ENCODE peak calls at places on chromosome 17, in five cellular contexts. V is left lung; E is stomach; C is PC-9; Q is CD4-positive, alpha-beta memory T cell. O is an unnamed sample. For H3K27me3 and H3K4me1, the result is how much of the 10 kb centered on the place peaks cover.

GRCh38 chr17:15213381-15214087 is 51.6 kb downstream of the PMP22 start:
- DNase-seq in V (no peak), E (no peak), C (no peak), Q (no peak), O (peak)

GRCh38 chr17:47789611-47790520 is 31.7 kb downstream of the OSBPL7 start:
- DNase-seq in V (no peak), E (peak), C (peak), Q (peak), O (peak)

GRCh38 chr17:67477687-67478086 is 100.6 kb downstream of the PITPNC1 start:
- DNase-seq in V (no peak), E (no peak), C (no peak), Q (no peak), O (peak)

GRCh38 chr17:62653831-62654829 is 26.7 kb downstream of the MRC2 start:
- DNase-seq in V (peak), E (peak), C (no peak), Q (no peak), O (peak)

GRCh38 chr17:64004903-64005733 is 7.0 kb downstream of the PRR29 start:
- DNase-seq in V (no peak), E (peak), C (no peak), Q (no peak), O (no peak)

GRCh38 chr17:55346658-55347057 is 75.0 kb downstream of the MMD start:
- DNase-seq in V (no peak), E (no peak), C (no peak), Q (no peak), O (no peak)

GRCh38 chr17:31530391-31530990 is 139.0 kb downstream of the RAB11FIP4 start:
- DNase-seq in V (no peak), E (no peak), C (no peak), Q (no peak), O (no peak)

GRCh38 chr17:46942441-46943217 is 19.7 kb downstream of the GOSR2 start:
- DNase-seq in V (peak), E (peak), C (peak), Q (peak), O (peak)

GRCh38 chr17:28293994-28294393 is 25.0 kb upstream of the TMEM97 start:
- DNase-seq in V (no peak), E (no peak), C (no peak), Q (no peak), O (no peak)

GRCh38 chr17:48003686-48004120 is 32.8 kb downstream of the CDK5RAP3 start:
- DNase-seq in V (no peak), E (no peak), C (no peak), Q (no peak), O (no peak)

GRCh38 chr17:65191805-65192740 is 54.9 kb downstream of the RGS9 start:
- DNase-seq in V (no peak), E (no peak), C (peak), Q (no peak), O (peak)

GRCh38 chr17:38896373-38896954 is 26.6 kb downstream of the LASP1 start:
- DNase-seq in V (no peak), E (no peak), C (no peak), Q (no peak), O (no peak)

GRCh38 chr17:50149425-50150353 is 788 bp downstream of the PPP1R9B start:
- DNase-seq in V (no peak), E (peak), C (no peak), Q (peak), O (peak)

GRCh38 chr17:38544839-38545209 is 60.9 kb downstream of the SRCIN1 start:
- DNase-seq in V (no peak), E (no peak), C (no peak), Q (no peak), O (no peak)

GRCh38 chr17:32755045-32755805 is 121.7 kb downstream of the MYO1D start:
- DNase-seq in V (no peak), E (no peak), C (peak), Q (peak), O (peak)

GRCh38 chr17:27457731-27458523 is 1.7 kb downstream of the KSR1 start:
- DNase-seq in V (no peak), E (no peak), C (no peak), Q (no peak), O (peak)

GRCh38 chr17:73315481-73315880 is 3.7 kb upstream of the CDC42EP4 start:
- DNase-seq in V (no peak), E (no peak), C (no peak), Q (no peak), O (no peak)

GRCh38 chr17:72457712-72458111 is 336.9 kb downstream of the SOX9 start:
- DNase-seq in V (no peak), E (no peak), C (no peak), Q (no peak), O (no peak)

GRCh38 chr17:73386561-73386960 is 74.8 kb upstream of the CDC42EP4 start:
- DNase-seq in V (no peak), E (no peak), C (no peak), Q (no peak), O (no peak)

GRCh38 chr17:73278465-73279453 is 17.1 kb upstream of the CPSF4L start:
- DNase-seq in V (no peak), E (peak), C (no peak), Q (no peak), O (peak)

GRCh38 chr17:58153046-58153445 is 4.9 kb downstream of the OR4D1 start:
- DNase-seq in V (no peak), E (no peak), C (no peak), Q (peak), O (no peak)

GRCh38 chr17:66676421-66676820 is 158.5 kb upstream of the CACNG5 start:
- DNase-seq in V (peak), E (peak), C (peak), Q (no peak), O (no peak)

GRCh38 chr17:52648995-52649394 is 490.5 kb upstream of the CA10 start:
- DNase-seq in V (no peak), E (no peak), C (no peak), Q (no peak), O (no peak)

GRCh38 chr17:77535435-77535834 is 394.7 kb downstream of the SEC14L1 start:
- DNase-seq in V (no peak), E (peak), C (no peak), Q (no peak), O (no peak)

GRCh38 chr17:27207073-27207511 is 86.8 kb upstream of the WSB1 start:
- DNase-seq in V (no peak), E (no peak), C (peak), Q (no peak), O (peak)

GRCh38 chr17:69734656-69735055 is 320.2 kb downstream of the MAP2K6 start:
- DNase-seq in V (no peak), E (no peak), C (no peak), Q (no peak), O (no peak)

GRCh38 chr17:77675411-77675810 is 283.1 kb upstream of the TNRC6C start:
- DNase-seq in V (no peak), E (no peak), C (no peak), Q (no peak), O (no peak)

GRCh38 chr17:74392848-74393247 is 25.5 kb downstream of the GPR142 start:
- DNase-seq in V (no peak), E (no peak), C (no peak), Q (no peak), O (no peak)

GRCh38 chr17:75771334-75772281 is 6.6 kb upstream of the GALK1 start:
- DNase-seq in V (no peak), E (no peak), C (no peak), Q (no peak), O (no peak)

GRCh38 chr17:64599187-64599676 is 62.9 kb downstream of the SMURF2 start:
- DNase-seq in V (no peak), E (peak), C (no peak), Q (peak), O (no peak)

GRCh38 chr17:82351713-82352488 is 7.1 kb upstream of the TEX19 start:
- DNase-seq in V (peak), E (peak), C (peak), Q (peak), O (peak)

GRCh38 chr17:38893113-38893512 is 23.3 kb downstream of the LASP1 start:
- DNase-seq in V (no peak), E (no peak), C (no peak), Q (no peak), O (no peak)

GRCh38 chr17:5699789-5700188 is 115.5 kb upstream of the NLRP1 start:
- DNase-seq in V (no peak), E (no peak), C (no peak), Q (no peak), O (no peak)

GRCh38 chr17:65743313-65743665 is 181.8 kb upstream of the AXIN2 start:
- DNase-seq in V (no peak), E (no peak), C (no peak), Q (no peak), O (peak)

GRCh38 chr17:54900457-54901229 is at the start of gene TOM1L1:
- DNase-seq in V (peak), E (peak), C (peak), Q (peak), O (peak)

GRCh38 chr17:54662978-54663876 is 237.4 kb upstream of the TOM1L1 start:
- DNase-seq in V (no peak), E (no peak), C (no peak), Q (no peak), O (no peak)

GRCh38 chr17:80262291-80262690 is 1.6 kb downstream of the RNF213 start:
- DNase-seq in V (no peak), E (no peak), C (no peak), Q (no peak), O (no peak)
- H3K4me3 ChIP-seq in V (no peak), E (peak), C (no peak), Q (peak), O (peak)

GRCh38 chr17:79216391-79216790 is 141.8 kb downstream of the ENGASE start:
- DNase-seq in V (no peak), E (no peak), C (no peak), Q (no peak), O (no peak)

GRCh38 chr17:79214459-79214858 is 139.8 kb downstream of the ENGASE start:
- DNase-seq in V (no peak), E (no peak), C (no peak), Q (no peak), O (no peak)

GRCh38 chr17:79216826-79217225 is 142.2 kb downstream of the ENGASE start:
- DNase-seq in V (no peak), E (no peak), C (no peak), Q (no peak), O (no peak)

GRCh38 chr17:79214940-79215604 is 140.4 kb downstream of the ENGASE start:
- DNase-seq in V (no peak), E (no peak), C (no peak), Q (no peak), O (no peak)

GRCh38 chr17:79215631-79216030 is 141.0 kb downstream of the ENGASE start:
- DNase-seq in V (no peak), E (no peak), C (no peak), Q (no peak), O (no peak)
- H3K27me3 ChIP-seq in V (half or more), E (half or more), C (half or more), Q (under half), O (half or more)

GRCh38 chr17:43170766-43171681 is at the start of gene NBR1:
- DNase-seq in V (peak), E (peak), C (peak), Q (peak), O (peak)

GRCh38 chr17:43171761-43172487 is 910 bp downstream of the NBR1 start:
- DNase-seq in V (no peak), E (no peak), C (peak), Q (no peak), O (peak)

GRCh38 chr17:43170140-43170765 is 761 bp upstream of the NBR1 start:
- DNase-seq in V (peak), E (peak), C (peak), Q (peak), O (peak)

GRCh38 chr17:43175213-43176118 is 4.5 kb downstream of the NBR1 start:
- DNase-seq in V (no peak), E (no peak), C (no peak), Q (no peak), O (peak)

DNA sequence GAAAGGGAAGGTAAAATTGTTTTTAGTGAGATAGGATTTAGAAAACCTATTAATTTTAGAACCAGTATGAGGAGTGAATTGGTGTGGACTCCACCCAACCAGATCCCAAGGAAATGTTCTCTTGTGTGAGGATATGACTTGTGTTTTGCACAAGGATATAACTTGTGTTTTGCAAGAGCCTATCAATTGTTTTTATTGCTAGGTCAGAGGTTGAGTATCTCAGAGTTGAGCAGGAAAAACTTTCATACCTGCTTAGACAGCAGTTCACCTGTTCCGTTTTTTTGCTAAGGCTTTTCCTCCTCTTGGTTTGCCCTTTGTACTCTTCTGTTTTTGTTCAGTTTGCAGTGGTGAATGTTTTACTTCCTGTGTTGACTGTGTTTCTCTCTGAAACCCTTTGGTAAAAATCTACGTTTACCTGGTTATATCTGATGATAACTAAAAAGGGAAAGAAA is 5.1 kb downstream of the NBR1 start:
- DNase-seq in V (no peak), E (no peak), C (no peak), Q (no peak), O (no peak)
- H3K4me1 ChIP-seq in V (under half), E (half or more), C (under half), Q (under half), O (under half)

DNA sequence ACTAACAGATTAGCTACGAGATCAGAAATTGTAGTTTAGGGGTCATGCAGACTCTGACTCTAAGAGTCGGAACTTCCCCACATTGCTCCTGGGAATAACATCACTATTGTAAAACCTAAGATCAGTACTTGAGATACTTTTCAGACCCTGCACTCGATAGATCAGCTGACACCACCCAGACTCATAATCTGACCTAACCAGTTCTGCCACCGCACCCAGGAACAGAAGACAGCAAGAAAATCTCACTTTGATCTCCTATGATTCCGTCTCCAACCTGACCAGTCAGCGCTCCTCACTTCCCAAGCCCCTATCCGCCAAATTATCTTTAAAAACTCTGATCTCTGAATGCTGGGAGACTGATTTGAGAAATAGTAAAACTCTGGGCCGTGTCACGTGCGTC is 27.2 kb upstream of the ASGR2 start:
- DNase-seq in V (no peak), E (peak), C (peak), Q (no peak), O (no peak)
- H3K4me3 ChIP-seq in V (no peak), E (no peak), C (peak), Q (no peak), O (no peak)

DNA sequence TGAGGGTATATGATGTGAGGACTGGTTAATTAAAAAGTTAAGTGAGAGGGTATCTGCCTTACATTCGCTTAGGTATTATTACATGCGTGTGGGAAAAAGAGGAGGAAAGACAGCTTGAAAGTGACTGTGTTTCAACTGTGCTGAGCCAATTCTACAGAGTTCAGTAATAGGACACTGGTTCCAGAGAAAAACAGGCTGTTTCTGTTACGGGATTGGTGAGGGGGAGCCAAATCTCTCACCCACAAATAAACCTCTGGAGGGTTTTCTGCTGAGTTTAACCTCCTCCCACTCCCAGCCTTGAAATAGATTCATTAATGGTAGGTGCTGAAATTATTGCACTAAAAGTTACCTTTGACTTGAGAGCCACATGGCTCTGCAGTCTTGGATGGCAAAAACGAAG is 3.9 kb upstream of the KRT26 start:
- DNase-seq in V (no peak), E (no peak), C (no peak), Q (no peak), O (no peak)
- H3K27me3 ChIP-seq in V (half or more), E (under half), C (under half), Q (under half), O (under half)

DNA sequence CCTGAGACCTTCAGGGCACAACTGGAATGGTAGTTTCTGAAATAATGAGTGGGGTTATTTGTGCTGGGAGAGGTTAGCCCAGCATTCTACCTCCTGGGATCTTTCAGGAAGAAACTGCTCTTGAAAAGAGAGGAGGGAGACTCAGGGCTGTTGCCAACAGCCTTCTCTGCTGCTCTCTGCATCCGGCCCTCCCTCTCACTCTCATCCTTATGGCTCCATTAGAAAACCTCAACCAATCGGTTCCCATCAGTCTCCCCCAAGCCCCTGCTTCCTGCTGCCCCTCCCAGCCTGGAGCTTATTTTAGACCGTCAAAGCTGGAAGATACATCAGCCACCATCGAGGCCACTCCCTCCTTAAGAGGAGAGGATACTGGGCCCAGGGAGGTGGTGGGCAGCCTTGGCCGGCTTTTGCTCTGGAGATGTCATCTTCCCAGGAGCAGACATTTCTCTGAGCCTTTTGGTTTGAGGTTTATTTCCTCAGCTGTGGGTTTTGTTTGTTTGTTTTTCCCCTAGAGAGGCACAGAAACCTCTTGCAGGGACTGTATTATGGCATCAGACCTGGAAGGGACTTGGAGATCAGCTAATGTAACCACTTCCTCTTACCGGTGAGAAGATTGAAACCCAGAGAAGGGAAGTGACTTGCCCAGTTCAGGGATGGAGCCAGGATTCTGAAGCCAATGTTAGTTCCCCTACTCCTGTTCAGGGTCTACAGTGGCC is 2.7 kb downstream of the MPRIP start:
- DNase-seq in V (no peak), E (peak), C (peak), Q (no peak), O (peak)
- H3K4me1 ChIP-seq in V (under half), E (half or more), C (half or more), Q (half or more), O (under half)

GRCh38 chr17:30290077-30290476 is 1.7 kb downstream of the BLMH start:
- DNase-seq in V (no peak), E (no peak), C (no peak), Q (no peak), O (no peak)
- H3K4me3 ChIP-seq in V (no peak), E (no peak), C (peak), Q (no peak), O (peak)